ENCODE peak calls at places on chromosomes 3 and 15, in eight cellular contexts. N is HS-5; C is stimulated activated CD8-positive, alpha-beta memory T cell treated with anti-CD3 and anti-CD28 coated beads, Interleukin-4, amount 100 ng/mL, for 1 hour; F is heart right ventricle; O is IMR-90; P is trophoblast cell; G is effector CD4-positive, alpha-beta T cell; H is T-helper 2 cell. Z is an unnamed sample.

GRCh38 chr15:74178326-74179100 is 5.0 kb downstream of the ISLR start:
- DNase-seq in N (no peak), C (no peak), F (no peak), O (no peak), P (no peak), G (no peak), H (no peak), Z (no peak)

GRCh38 chr15:39156166-39156565 is 424.7 kb upstream of the THBS1 start:
- DNase-seq in N (no peak), C (no peak), F (peak; percentile 25), O (no peak), P (no peak), G (no peak), H (no peak), Z (no peak)

GRCh38 chr3:31048143-31048542 is 153.7 kb upstream of the GADL1 start:
- DNase-seq in N (no peak), C (no peak), F (no peak), O (no peak), P (no peak), G (no peak), H (no peak), Z (no peak)

GRCh38 chr3:177596822-177597271 is 399.6 kb upstream of the TBL1XR1 start:
- DNase-seq in N (no peak), C (no peak), F (no peak), O (no peak), P (peak; percentile 67), G (no peak), H (no peak), Z (peak; percentile 51)

GRCh38 chr15:74170083-74170844 is 3.2 kb upstream of the ISLR start:
- DNase-seq in N (no peak), C (no peak), F (no peak), O (no peak), P (no peak), G (no peak), H (no peak), Z (no peak)

GRCh38 chr3:125202197-125202596 is 10.4 kb downstream of the SLC12A8 start:
- DNase-seq in N (no peak), C (no peak), F (no peak), O (peak; percentile 25), P (peak; percentile 27), G (no peak), H (no peak), Z (no peak)

GRCh38 chr15:38430106-38430760 is 23.7 kb upstream of the FAM98B start:
- DNase-seq in N (no peak), C (no peak), F (no peak), O (no peak), P (peak; percentile 61), G (no peak), H (no peak), Z (no peak)

GRCh38 chr15:62338497-62338896 is 173.4 kb upstream of the C2CD4B start:
- DNase-seq in N (no peak), C (no peak), F (no peak), O (no peak), P (no peak), G (no peak), H (no peak), Z (no peak)

GRCh38 chr3:71428841-71429609 is 154.5 kb downstream of the FOXP1 start:
- DNase-seq in N (no peak), C (no peak), F (peak; percentile 21), O (peak; percentile 56), P (peak; percentile 69), G (no peak), H (no peak), Z (no peak)